ENCODE peak calls at places on chromosomes 5 and 9, in four cellular contexts. A, I, V and L are unnamed samples.
A peak's percentile ranks its signal among the peaks of the same experiment; 100 is the strongest.

GRCh38 chr9:126719677-126720435 is 85.0 kb upstream of the ZBTB43 start:
- DNase-seq in V (peak; percentile 41), I (peak; percentile 66), A (peak; percentile 25), L (peak; percentile 94)

GRCh38 chr5:151755383-151755782 is 3.0 kb downstream of the ATOX1 start:
- DNase-seq in V (no peak), A (no peak), I (no peak), L (peak; percentile 25)

GRCh38 chr5:60633336-60633735 is 66.6 kb downstream of the DEPDC1B start:
- DNase-seq in V (peak; percentile 64), A (peak; percentile 87), I (peak; percentile 87), L (peak; percentile 19)

GRCh38 chr9:107712390-107712789 is 222.8 kb upstream of the KLF4 start:
- DNase-seq in V (peak; percentile 95), I (peak; percentile 88), A (peak; percentile 76), L (no peak)

GRCh38 chr9:22158983-22159382 is 149.9 kb upstream of the CDKN2B start:
- DNase-seq in A (peak; percentile 91), V (peak; percentile 89), I (peak; percentile 81), L (peak; percentile 8)

GRCh38 chr5:151031554-151031953 is 11.2 kb downstream of the GPX3 start:
- DNase-seq in A (no peak), V (no peak), I (no peak), L (no peak)

GRCh38 chr5:14871573-14872069 is at the start of gene ANKH:
- DNase-seq in A (peak; percentile 69), I (peak; percentile 59), V (peak; percentile 43), L (peak; percentile 83)

GRCh38 chr5:153900703-153901395 is 137.9 kb downstream of the FAM114A2 start:
- DNase-seq in V (peak; percentile 12), I (peak; percentile 84), A (peak; percentile 75), L (no peak)

GRCh38 chr5:2330731-2331130 is 420.7 kb downstream of the IRX2 start:
- DNase-seq in I (no peak), A (no peak), V (no peak), L (no peak)

GRCh38 chr5:140556438-140556837 is 835 bp downstream of the SRA1 start:
- DNase-seq in V (no peak), I (peak; percentile 53), A (peak; percentile 46), L (no peak)

GRCh38 chr9:137423810-137424291 is 658 bp downstream of the NOXA1 start:
- DNase-seq in I (no peak), A (no peak), V (no peak), L (peak; percentile 50)

GRCh38 chr9:70398145-70398556 is 16.3 kb downstream of the KLF9 start:
- DNase-seq in V (no peak), A (no peak), I (no peak), L (no peak)

GRCh38 chr5:179617930-179618329 is 5.5 kb downstream of the HNRNPH1 start:
- DNase-seq in A (no peak), V (no peak), I (no peak), L (no peak)
- H3K36me3 ChIP-seq in A (peaks cover 69% of the 10 kb centered on the region), V (peaks cover 42% of the 10 kb centered on the region), I (peaks cover 91% of the 10 kb centered on the region), L (peaks cover 86% of the 10 kb centered on the region)

GRCh38 chr9:113523421-113524141 is 60.1 kb downstream of the RGS3 start:
- DNase-seq in A (no peak), V (no peak), I (peak; percentile 10), L (no peak)

GRCh38 chr9:113524460-113524859 is 60.9 kb downstream of the RGS3 start:
- DNase-seq in V (no peak), I (no peak), A (no peak), L (no peak)

GRCh38 chr9:113522858-113523257 is 59.3 kb downstream of the RGS3 start:
- DNase-seq in V (no peak), I (no peak), A (no peak), L (no peak)

GRCh38 chr9:113521693-113522260 is 58.2 kb downstream of the RGS3 start:
- DNase-seq in V (no peak), I (no peak), A (no peak), L (no peak)

GRCh38 chr9:113522419-113522818 is 58.9 kb downstream of the RGS3 start:
- DNase-seq in A (no peak), V (no peak), I (no peak), L (no peak)
- H3K4me3 ChIP-seq in A (no peak overlapping the region), V (no peak overlapping the region), I (no peak overlapping the region), L (no peak overlapping the region)

GRCh38 chr5:68762201-68762600 is 331.6 kb upstream of the SLC30A5 start:
- DNase-seq in A (no peak), I (no peak), V (peak; percentile 13), L (no peak)
- H3K27me3 ChIP-seq in A (no peaks in the 10 kb centered on the region), I (peaks cover 4% of the 10 kb centered on the region), V (no peaks in the 10 kb centered on the region), L (no peaks in the 10 kb centered on the region)

DNA sequence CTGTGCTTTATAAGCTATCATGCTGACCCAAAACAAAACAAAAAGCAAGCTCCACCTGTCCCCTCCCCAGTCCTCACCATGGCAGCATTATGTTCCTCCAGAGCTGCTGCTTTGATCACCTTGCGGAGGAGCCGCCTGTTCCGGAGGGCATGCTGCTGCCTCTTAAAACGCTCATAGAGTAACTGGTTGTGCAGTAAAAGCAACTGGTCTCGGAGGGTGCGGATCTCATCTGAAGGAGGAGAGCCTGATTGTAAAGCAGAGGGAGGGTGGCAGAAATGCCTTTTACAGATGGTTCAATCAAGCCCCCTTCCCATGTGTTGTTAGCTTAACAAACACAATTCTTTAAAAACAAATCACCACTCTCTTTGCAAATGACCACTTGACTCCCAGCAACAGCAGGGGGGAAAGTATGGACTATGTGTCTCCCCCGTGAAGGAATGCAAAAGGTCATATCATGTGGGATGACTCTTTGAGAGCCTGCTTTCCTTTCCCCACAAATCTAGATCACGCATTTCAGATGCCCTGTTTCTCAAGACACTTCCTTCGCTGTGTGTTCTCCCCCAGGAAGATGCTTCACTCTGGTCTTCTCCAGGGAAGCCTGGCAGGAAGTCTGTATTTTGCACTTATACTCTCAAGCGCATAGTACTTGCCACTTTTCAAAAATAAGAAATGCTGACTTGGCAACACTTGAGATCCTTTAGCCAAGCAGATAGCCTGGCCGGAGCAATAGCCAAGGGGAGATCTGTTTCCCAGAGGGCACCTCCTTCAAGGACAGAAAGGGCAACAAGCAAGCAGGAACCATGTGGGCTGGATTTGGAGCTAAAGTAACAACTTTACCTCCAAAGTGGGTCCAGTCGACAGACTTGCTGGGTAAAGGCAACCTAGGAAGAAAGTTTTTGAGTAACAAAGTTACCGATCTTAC is 25.1 kb downstream of the SPACA9 start:
- DNase-seq in A (no peak), V (no peak), I (no peak), L (no peak)
- H3K36me3 ChIP-seq in A (peaks cover 49% of the 10 kb centered on the region), V (peaks cover 18% of the 10 kb centered on the region), I (peaks cover 23% of the 10 kb centered on the region), L (peaks cover 43% of the 10 kb centered on the region)

GRCh38 chr5:66958984-66959641 is 237.5 kb downstream of the CD180 start:
- DNase-seq in A (peak; percentile 80), V (peak; percentile 74), I (peak; percentile 86), L (peak; percentile 77)
- H3K4me3 ChIP-seq in A (peak overlapping the region; percentile 51), V (peak overlapping the region; percentile 15), I (peak overlapping the region; percentile 58), L (peak overlapping the region; percentile 18)

GRCh38 chr5:33937017-33937699 is 972 bp downstream of the RXFP3 start:
- DNase-seq in V (no peak), I (no peak), A (no peak), L (no peak)

GRCh38 chr5:33936381-33937016 is at the start of gene RXFP3:
- DNase-seq in V (no peak), A (peak; percentile 23), I (peak; percentile 37), L (peak; percentile 1)

GRCh38 chr5:33938881-33939280 is 2.7 kb downstream of the RXFP3 start:
- DNase-seq in A (no peak), V (no peak), I (no peak), L (no peak)

GRCh38 chr5:33938507-33938796 is 2.3 kb downstream of the RXFP3 start:
- DNase-seq in V (no peak), I (no peak), A (no peak), L (no peak)

DNA sequence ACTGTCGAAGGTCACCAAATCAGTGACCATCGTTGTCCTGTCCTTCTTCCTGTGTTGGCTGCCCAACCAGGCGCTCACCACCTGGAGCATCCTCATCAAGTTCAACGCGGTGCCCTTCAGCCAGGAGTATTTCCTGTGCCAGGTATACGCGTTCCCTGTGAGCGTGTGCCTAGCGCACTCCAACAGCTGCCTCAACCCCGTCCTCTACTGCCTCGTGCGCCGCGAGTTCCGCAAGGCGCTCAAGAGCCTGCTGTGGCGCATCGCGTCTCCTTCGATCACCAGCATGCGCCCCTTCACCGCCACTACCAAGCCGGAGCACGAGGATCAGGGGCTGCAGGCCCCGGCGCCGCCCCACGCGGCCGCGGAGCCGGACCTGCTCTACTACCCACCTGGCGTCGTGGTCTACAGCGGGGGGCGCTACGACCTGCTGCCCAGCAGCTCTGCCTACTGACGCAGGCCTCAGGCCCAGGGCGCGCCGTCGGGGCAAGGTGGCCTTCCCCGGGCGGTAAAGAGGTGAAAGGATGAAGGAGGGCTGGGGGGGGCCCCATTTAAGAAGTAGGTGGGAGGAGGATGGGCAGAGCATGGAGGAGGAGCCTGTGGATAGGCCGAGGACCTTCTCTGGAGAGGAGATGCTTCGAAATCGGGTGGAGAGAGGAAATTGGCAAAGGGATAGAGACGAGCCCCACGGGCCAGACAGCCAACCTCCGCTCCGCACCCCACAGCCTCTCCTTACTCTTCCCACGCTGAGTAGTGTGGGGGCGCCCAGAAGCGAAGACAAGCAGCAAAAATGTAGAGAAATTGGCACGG is 1.7 kb downstream of the RXFP3 start:
- DNase-seq in I (no peak), A (no peak), V (no peak), L (no peak)
- H3K27me3 ChIP-seq in I (peaks cover 48% of the 10 kb centered on the region), A (peaks cover 60% of the 10 kb centered on the region), V (peaks cover 27% of the 10 kb centered on the region), L (peaks cover 18% of the 10 kb centered on the region)